ENCODE peak calls at places on chromosome 7, in four cellular contexts. K is caudate nucleus, Q is body of pancreas, Z is left colon. U is an unnamed sample.

GRCh38 chr7:83514977-83515376 is 134.0 kb downstream of the SEMA3E start:
- DNase-seq in Q (no peak), Z (no peak), K (no peak), U (no peak)

GRCh38 chr7:158751199-158751598 is 46.6 kb upstream of the NCAPG2 start:
- DNase-seq in K (no peak), Q (no peak), Z (no peak), U (no peak)

GRCh38 chr7:36589391-36589790 is 134.9 kb downstream of the AOAH start:
- DNase-seq in K (no peak), Q (no peak), Z (no peak), U (no peak)

GRCh38 chr7:23494009-23494408 is 23.7 kb upstream of the IGF2BP3 start:
- DNase-seq in K (no peak), Z (no peak), Q (no peak), U (no peak)

GRCh38 chr7:43467406-43467805 is 115.5 kb upstream of the STK17A start:
- DNase-seq in K (no peak), Z (no peak), Q (no peak), U (peak)

GRCh38 chr7:113083132-113083833 is 3.3 kb downstream of the GPR85 start:
- DNase-seq in Z (no peak), K (no peak), Q (no peak), U (no peak)

GRCh38 chr7:12524794-12525386 is 45.6 kb upstream of the SCIN start:
- DNase-seq in Z (no peak), K (no peak), Q (no peak), U (peak)

GRCh38 chr7:1193593-1194424 is 33.8 kb upstream of the ZFAND2A start:
- DNase-seq in K (peak), Z (no peak), Q (peak), U (peak)

GRCh38 chr7:34451923-34452322 is 206.1 kb upstream of the NPSR1 start:
- DNase-seq in Z (no peak), Q (no peak), K (no peak), U (peak)

GRCh38 chr7:138616085-138616484 is 85.1 kb downstream of the SVOPL start:
- DNase-seq in K (no peak), Q (no peak), Z (no peak), U (no peak)

GRCh38 chr7:148929176-148929575 is 45.1 kb upstream of the EZH2 start:
- DNase-seq in Q (no peak), Z (no peak), K (no peak), U (no peak)

GRCh38 chr7:28168393-28169158 is 12.0 kb downstream of the JAZF1 start:
- DNase-seq in Q (no peak), K (no peak), Z (no peak), U (peak)

GRCh38 chr7:12257582-12257981 is 46.5 kb downstream of the TMEM106B start:
- DNase-seq in K (no peak), Z (no peak), Q (no peak), U (peak)

GRCh38 chr7:94803821-94804220 is 103.6 kb upstream of the PPP1R9A start:
- DNase-seq in Q (no peak), Z (no peak), K (no peak), U (no peak)

GRCh38 chr7:149713731-149714068 is 59.7 kb downstream of the ZNF467 start:
- DNase-seq in K (no peak), Z (no peak), Q (no peak), U (no peak)

GRCh38 chr7:16587785-16588184 is 57.8 kb downstream of the ANKMY2 start:
- DNase-seq in Q (peak), K (no peak), Z (no peak), U (no peak)

GRCh38 chr7:7428806-7429205 is 106.9 kb downstream of the COL28A1 start:
- DNase-seq in K (no peak), Z (no peak), Q (no peak), U (peak)

GRCh38 chr7:26598867-26599266 is 265.5 kb downstream of the SKAP2 start:
- DNase-seq in K (no peak), Q (no peak), Z (no peak), U (no peak)

GRCh38 chr7:4218481-4218880 is 463.6 kb upstream of the FOXK1 start:
- DNase-seq in Z (no peak), Q (no peak), K (no peak), U (no peak)

GRCh38 chr7:555551-556160 is 36.0 kb upstream of the PDGFA start:
- DNase-seq in Z (no peak), K (no peak), Q (no peak), U (no peak)

GRCh38 chr7:94276797-94277196 is 117.9 kb upstream of the COL1A2 start:
- DNase-seq in K (no peak), Q (no peak), Z (no peak), U (peak)

GRCh38 chr7:45138433-45139267 is 18.9 kb upstream of the RAMP3 start:
- DNase-seq in Z (no peak), Q (no peak), K (no peak), U (no peak)